ENCODE peak calls at places on chromosomes 6 and 20, in eight cellular contexts. R, B, P, D, U, X, H and K are unnamed samples.

GRCh38 chr20:43516251-43516824 is 8.8 kb downstream of the L3MBTL1 start:
- DNase-seq in R (no peak), B (no peak), P (no peak), D (no peak), U (no peak), X (peak), H (no peak), K (no peak)

GRCh38 chr20:51594206-51594998 is 51.9 kb upstream of the NFATC2 start:
- DNase-seq in R (no peak), B (no peak), P (no peak), D (no peak), U (peak), X (no peak), H (no peak), K (no peak)

GRCh38 chr20:63636752-63637633 is 10.1 kb upstream of the GMEB2 start:
- DNase-seq in R (no peak), B (peak), P (no peak), D (no peak), U (no peak), X (no peak), H (no peak), K (no peak)

GRCh38 chr6:56688521-56688920 is 45.8 kb upstream of the DST start:
- DNase-seq in R (no peak), B (no peak), P (no peak), D (no peak), U (no peak), X (no peak), H (no peak), K (no peak)

GRCh38 chr6:126033696-126034095 is 47.4 kb downstream of the TRMT11 start:
- DNase-seq in R (no peak), B (peak), P (no peak), D (no peak), U (peak), X (peak), H (no peak), K (peak)

GRCh38 chr20:4840831-4841230 is 119.1 kb downstream of the PRND start:
- DNase-seq in R (no peak), B (no peak), P (no peak), D (no peak), U (no peak), X (no peak), H (no peak), K (no peak)

GRCh38 chr6:151900256-151900655 is 92.8 kb downstream of the ESR1 start:
- DNase-seq in R (no peak), B (no peak), P (no peak), D (no peak), U (no peak), X (no peak), H (no peak), K (no peak)

GRCh38 chr6:22108199-22108598 is 188.6 kb downstream of the PRL start:
- DNase-seq in R (no peak), B (no peak), P (no peak), D (no peak), U (no peak), X (no peak), H (no peak), K (no peak)

GRCh38 chr6:66772785-66773184 is 1065.8 kb upstream of the EYS start:
- DNase-seq in R (peak), B (no peak), P (no peak), D (no peak), U (no peak), X (no peak), H (no peak), K (no peak)

GRCh38 chr6:149055195-149055899 is 262.2 kb upstream of the TAB2 start:
- DNase-seq in R (no peak), B (no peak), P (no peak), D (no peak), U (no peak), X (no peak), H (no peak), K (no peak)

GRCh38 chr6:38775870-38776269 is 60.8 kb downstream of the DNAH8 start:
- DNase-seq in R (no peak), B (peak), P (no peak), D (no peak), U (no peak), X (no peak), H (no peak), K (no peak)

GRCh38 chr6:35183281-35183680 is 30.5 kb upstream of the SCUBE3 start:
- DNase-seq in R (no peak), B (no peak), P (no peak), D (no peak), U (no peak), X (no peak), H (no peak), K (no peak)
- TF ChIP-seq POLR2A in R (no peak), B (no peak), P (no peak), D (no peak), U (no peak), X (no peak), H (no peak), K (no peak)

DNA sequence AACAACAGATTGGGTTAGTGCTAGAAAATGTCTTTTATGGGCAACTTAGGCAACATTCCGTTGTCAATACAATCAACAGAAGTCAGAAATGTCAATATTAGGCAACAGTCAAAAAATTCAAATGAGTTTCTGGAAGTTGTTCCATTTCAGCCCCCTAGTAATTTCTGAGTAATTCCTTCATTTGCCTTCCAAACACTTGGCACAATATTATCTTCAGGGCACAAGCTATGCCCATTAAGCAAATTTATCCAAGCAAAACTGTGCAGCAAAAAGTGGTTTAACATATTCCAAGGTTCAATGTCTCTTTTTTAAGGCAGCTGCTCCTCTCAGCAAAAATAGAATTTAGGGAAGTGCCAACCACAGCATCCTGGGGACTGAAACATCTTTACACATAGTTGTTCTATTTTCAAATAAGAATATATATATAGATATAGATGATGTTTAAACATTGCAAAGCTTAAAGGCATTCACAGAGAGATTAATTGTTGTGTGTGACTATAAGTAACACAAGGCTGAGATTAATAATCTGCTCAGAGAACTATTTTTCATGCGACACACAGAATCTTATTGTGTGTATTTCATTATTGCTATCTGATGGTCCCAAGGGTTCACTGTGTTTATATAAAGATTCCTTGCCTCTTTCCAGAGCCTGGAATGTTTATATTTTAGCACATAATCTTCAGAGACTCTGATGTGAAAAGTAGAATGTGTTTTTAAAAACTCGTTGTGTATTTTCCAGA is 75.2 kb upstream of the ADTRP start:
- DNase-seq in R (no peak), B (peak), P (no peak), D (no peak), U (no peak), X (no peak), H (no peak), K (no peak)
- TF ChIP-seq POLR2A in R (no peak), B (no peak), P (no peak), D (no peak), U (no peak), X (no peak), H (no peak), K (no peak)

GRCh38 chr6:107817784-107818183 is 6.3 kb downstream of the SCML4 start:
- DNase-seq in R (no peak), B (no peak), P (no peak), D (no peak), U (no peak), X (no peak), H (no peak), K (no peak)

GRCh38 chr6:107819217-107819616 is 4.9 kb downstream of the SCML4 start:
- DNase-seq in R (no peak), B (no peak), P (no peak), D (no peak), U (no peak), X (no peak), H (no peak), K (no peak)

GRCh38 chr6:107815846-107816245 is 8.3 kb downstream of the SCML4 start:
- DNase-seq in R (no peak), B (no peak), P (no peak), D (no peak), U (no peak), X (no peak), H (no peak), K (no peak)

GRCh38 chr6:107818272-107818671 is 5.8 kb downstream of the SCML4 start:
- DNase-seq in R (no peak), B (no peak), P (no peak), D (no peak), U (no peak), X (no peak), H (no peak), K (no peak)

GRCh38 chr6:107816818-107817217 is 7.3 kb downstream of the SCML4 start:
- DNase-seq in R (no peak), B (no peak), P (no peak), D (no peak), U (no peak), X (no peak), H (no peak), K (no peak)
- TF ChIP-seq POLR2A in R (no peak), B (no peak), P (no peak), D (no peak), U (no peak), X (no peak), H (no peak), K (no peak)

GRCh38 chr20:59042151-59042795 is at the start of gene PRELID3B:
- DNase-seq in R (no peak), B (no peak), P (no peak), D (no peak), U (peak), X (peak), H (no peak), K (no peak)
- TF ChIP-seq POLR2A in R (no peak), B (no peak), P (peak), D (no peak), U (no peak), X (peak), H (no peak), K (no peak)

DNA sequence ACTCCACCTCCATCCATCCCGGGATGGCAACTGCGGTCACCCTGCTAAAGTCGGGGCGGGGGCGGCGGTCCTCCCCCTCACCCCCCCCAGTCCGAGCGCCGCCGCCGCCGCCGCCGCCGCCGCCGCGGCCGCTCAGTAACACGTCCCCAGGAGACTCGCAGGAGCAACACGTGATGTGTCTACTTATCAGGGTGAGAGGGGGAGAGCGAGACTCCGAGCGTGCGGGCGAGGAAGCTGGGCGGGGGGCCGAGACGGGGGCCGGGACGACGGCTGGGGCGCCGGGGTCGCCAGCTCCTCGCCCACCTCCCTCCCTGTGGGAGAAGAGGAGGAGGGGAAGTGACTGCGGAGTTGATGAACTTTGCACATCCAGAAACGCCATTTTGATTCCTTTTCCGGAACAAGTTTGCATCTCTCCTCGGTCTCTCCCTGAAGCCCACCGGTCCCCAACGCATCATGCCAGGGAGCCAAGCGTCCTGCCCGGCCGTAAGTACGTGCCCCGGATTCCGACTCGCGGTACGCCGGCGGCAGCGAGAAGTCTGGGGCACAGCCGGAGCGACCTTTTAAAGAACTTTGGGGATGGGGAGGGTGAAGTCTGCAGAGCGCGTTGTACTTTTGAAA is at the start of gene RREB1:
- DNase-seq in R (peak), B (peak), P (peak), D (no peak), U (peak), X (peak), H (peak), K (peak)
- TF ChIP-seq POLR2A in R (peak), B (no peak), P (no peak), D (no peak), U (no peak), X (no peak), H (no peak), K (no peak)